ENCODE peak calls at places on chromosomes 2 and 18, in nine cellular contexts. W is mesothelial cell of epicardium, E is cardiac muscle cell, P is spleen, F is OCI-LY7, C is IMR-90, S is progenitor cell of endocrine pancreas, Y is osteocyte, Q is WTC11. Z is an unnamed sample.

GRCh38 chr2:67037655-67038054 is 359.5 kb upstream of the ETAA1 start:
- DNase-seq in W (no peak), E (no peak), P (no peak), F (no peak), C (no peak), S (peak), Y (no peak), Q (no peak), Z (no peak)

GRCh38 chr2:138121769-138122661 is 157.7 kb downstream of the HNMT start:
- DNase-seq in W (no peak), E (no peak), P (no peak), F (no peak), C (no peak), S (no peak), Y (no peak), Q (no peak), Z (no peak)

GRCh38 chr18:49030692-49031443 is 80.1 kb upstream of the SMAD7 start:
- DNase-seq in W (no peak), E (peak), P (no peak), F (no peak), C (no peak), S (no peak), Y (no peak), Q (no peak), Z (no peak)

GRCh38 chr18:46096651-46097300 is 1.3 kb downstream of the ATP5F1A start:
- DNase-seq in W (no peak), E (no peak), P (no peak), F (peak), C (no peak), S (no peak), Y (no peak), Q (no peak), Z (no peak)

GRCh38 chr2:239052720-239053665 is 205.1 kb downstream of the TWIST2 start:
- DNase-seq in W (no peak), E (no peak), P (peak), F (no peak), C (no peak), S (no peak), Y (no peak), Q (no peak), Z (no peak)

GRCh38 chr2:206920936-206921335 is 18.4 kb upstream of the CPO start:
- DNase-seq in W (no peak), E (no peak), P (no peak), F (no peak), C (no peak), S (no peak), Y (no peak), Q (no peak), Z (no peak)

GRCh38 chr18:45127395-45127794 is 446.7 kb downstream of the SETBP1 start:
- DNase-seq in W (no peak), E (no peak), P (no peak), F (no peak), C (no peak), S (no peak), Y (no peak), Q (no peak), Z (no peak)

GRCh38 chr2:45706028-45706427 is 54.6 kb downstream of the PRKCE start:
- DNase-seq in W (no peak), E (peak), P (no peak), F (no peak), C (peak), S (no peak), Y (no peak), Q (no peak), Z (no peak)

GRCh38 chr18:69757733-69758132 is 189.9 kb downstream of the CD226 start:
- DNase-seq in W (no peak), E (peak), P (no peak), F (no peak), C (peak), S (no peak), Y (no peak), Q (no peak), Z (no peak)

GRCh38 chr18:21664069-21664468 is 40.5 kb downstream of the ABHD3 start:
- DNase-seq in W (no peak), E (no peak), P (no peak), F (no peak), C (no peak), S (no peak), Y (no peak), Q (no peak), Z (no peak)

GRCh38 chr2:55168221-55169154 is 63.6 kb downstream of the CLHC1 start:
- DNase-seq in W (no peak), E (peak), P (no peak), F (peak), C (peak), S (no peak), Y (peak), Q (no peak), Z (peak)

GRCh38 chr18:29874519-29875098 is 1167.9 kb downstream of the DSC3 start:
- DNase-seq in W (no peak), E (peak), P (no peak), F (peak), C (peak), S (peak), Y (no peak), Q (peak), Z (peak)
- TF ChIP-seq CTCF in W (peak), E (peak), P (no peak), F (peak), C (peak), S (peak), Y (peak), Q (peak), Z (peak)

GRCh38 chr18:12944724-12945123 is 3.1 kb upstream of the SEH1L start:
- DNase-seq in W (no peak), E (peak), P (no peak), F (peak), C (no peak), S (no peak), Y (no peak), Q (no peak), Z (no peak)

GRCh38 chr18:12943200-12943599 is 4.6 kb upstream of the SEH1L start:
- DNase-seq in W (no peak), E (peak), P (no peak), F (no peak), C (peak), S (no peak), Y (no peak), Q (no peak), Z (no peak)

GRCh38 chr18:12948055-12948804 is 419 bp downstream of the SEH1L start:
- DNase-seq in W (peak), E (peak), P (peak), F (peak), C (peak), S (peak), Y (peak), Q (peak), Z (peak)

GRCh38 chr18:12947355-12948054 is at the start of gene SEH1L:
- DNase-seq in W (peak), E (peak), P (peak), F (peak), C (peak), S (peak), Y (peak), Q (peak), Z (peak)

DNA sequence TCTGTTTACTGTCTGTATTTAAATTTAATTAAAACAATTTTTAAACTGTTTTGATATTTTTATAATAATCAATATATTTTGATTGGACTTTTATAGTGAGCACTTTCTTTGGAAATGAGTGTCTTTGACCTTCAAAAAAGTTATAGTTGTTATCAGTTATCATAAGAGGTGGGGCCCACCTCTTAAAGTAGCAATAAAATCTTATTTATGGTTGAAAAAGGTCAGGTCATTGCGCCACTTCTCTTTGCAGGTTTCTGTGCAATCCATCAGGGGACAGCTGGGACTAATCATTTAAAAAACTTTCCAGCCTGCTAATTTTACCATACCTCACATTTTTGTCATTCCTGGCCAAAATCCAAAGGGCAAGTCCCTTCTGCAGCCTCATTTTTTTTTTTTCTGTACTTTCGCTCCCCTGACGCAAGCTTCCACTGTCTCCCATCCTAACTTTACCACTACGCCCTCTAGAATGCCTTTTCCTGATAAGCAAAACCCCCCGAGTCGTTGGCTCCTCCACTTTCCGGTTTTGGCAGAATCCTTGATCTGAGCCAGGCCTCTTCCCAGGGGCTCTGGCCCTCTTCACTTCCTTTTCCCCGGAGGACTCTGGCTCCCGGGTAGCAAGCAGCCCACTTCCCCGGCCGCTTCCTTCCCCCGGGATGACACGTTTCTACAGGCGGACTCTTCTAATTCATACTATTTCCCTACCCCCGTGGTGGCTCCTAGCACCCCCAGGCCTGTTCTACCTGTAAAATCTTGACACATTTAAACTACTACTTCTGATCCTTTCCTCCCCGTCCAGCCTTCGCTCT is 1.1 kb upstream of the SEH1L start:
- DNase-seq in W (peak), E (peak), P (no peak), F (peak), C (peak), S (no peak), Y (no peak), Q (peak), Z (peak)
- TF ChIP-seq CTCF in W (no peak), E (no peak), P (no peak), F (peak), C (peak), S (no peak), Y (no peak), Q (no peak), Z (no peak)

GRCh38 chr2:28528206-28528605 is 32.3 kb downstream of the PLB1 start:
- DNase-seq in W (no peak), E (no peak), P (no peak), F (no peak), C (no peak), S (no peak), Y (no peak), Q (no peak), Z (no peak)

GRCh38 chr2:28525481-28525880 is 29.6 kb downstream of the PLB1 start:
- DNase-seq in W (no peak), E (no peak), P (no peak), F (no peak), C (no peak), S (no peak), Y (peak), Q (no peak), Z (no peak)

GRCh38 chr2:28523873-28524272 is 28.0 kb downstream of the PLB1 start:
- DNase-seq in W (no peak), E (no peak), P (no peak), F (no peak), C (no peak), S (no peak), Y (no peak), Q (no peak), Z (no peak)

GRCh38 chr2:28527196-28527595 is 31.3 kb downstream of the PLB1 start:
- DNase-seq in W (no peak), E (no peak), P (no peak), F (no peak), C (no peak), S (no peak), Y (no peak), Q (no peak), Z (no peak)

DNA sequence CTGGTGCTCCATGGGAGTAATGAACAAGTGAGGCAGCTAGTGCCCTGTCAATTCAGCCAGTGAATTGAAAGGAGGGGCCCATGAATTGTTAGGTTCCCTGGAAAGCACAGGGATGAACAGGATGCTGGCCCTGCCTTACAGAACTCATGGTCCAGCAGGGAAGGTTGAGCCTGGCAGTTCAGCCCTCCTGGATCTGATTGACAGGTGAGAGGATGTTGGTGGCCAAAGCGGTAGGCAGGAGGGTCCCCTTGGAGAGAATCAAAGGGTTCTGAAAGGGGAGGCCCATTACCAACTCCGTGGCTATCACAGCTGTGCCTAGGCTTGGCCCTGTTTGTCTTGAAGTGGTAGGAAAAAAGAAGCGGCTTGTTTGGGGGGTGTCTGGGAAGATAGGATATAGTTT is 30.9 kb downstream of the PLB1 start:
- DNase-seq in W (no peak), E (no peak), P (no peak), F (no peak), C (no peak), S (no peak), Y (no peak), Q (no peak), Z (no peak)
- TF ChIP-seq CTCF in W (no peak), E (no peak), P (no peak), F (no peak), C (no peak), S (no peak), Y (no peak), Q (no peak), Z (no peak)

GRCh38 chr2:60321816-60322215 is 231.6 kb downstream of the BCL11A start:
- DNase-seq in W (no peak), E (no peak), P (no peak), F (no peak), C (no peak), S (no peak), Y (peak), Q (no peak), Z (no peak)
- TF ChIP-seq CTCF in W (no peak), E (no peak), P (no peak), F (no peak), C (no peak), S (no peak), Y (no peak), Q (no peak), Z (no peak)

GRCh38 chr2:201057089-201057499 is 14.4 kb downstream of the HYCC2 start:
- DNase-seq in W (no peak), E (peak), P (no peak), F (no peak), C (peak), S (no peak), Y (no peak), Q (no peak), Z (no peak)
- TF ChIP-seq CTCF in W (no peak), E (no peak), P (no peak), F (no peak), C (no peak), S (no peak), Y (no peak), Q (no peak), Z (no peak)

DNA sequence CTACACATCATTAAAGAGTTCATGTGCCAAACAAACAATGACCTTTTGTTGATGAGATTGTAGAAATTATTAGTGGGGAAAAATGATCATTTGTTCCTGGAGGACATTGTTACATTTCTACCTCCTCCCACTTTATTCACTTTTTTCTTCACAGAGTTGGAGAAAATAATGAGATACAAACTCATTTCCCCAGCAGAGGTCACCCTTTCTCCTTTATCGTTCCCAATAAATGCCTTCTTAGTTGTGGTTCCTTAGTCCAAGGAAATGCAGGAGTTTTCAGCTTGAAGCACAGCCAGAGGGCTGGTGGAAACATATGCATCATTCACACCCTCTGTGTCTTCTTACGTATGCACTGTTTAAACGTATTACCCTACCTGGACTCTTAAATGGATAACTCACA is 108.8 kb downstream of the SLC4A3 start:
- DNase-seq in W (no peak), E (peak), P (no peak), F (peak), C (peak), S (peak), Y (peak), Q (no peak), Z (peak)
- TF ChIP-seq CTCF in W (peak), E (peak), P (no peak), F (peak), C (peak), S (peak), Y (peak), Q (peak), Z (peak)

GRCh38 chr2:174336403-174337336 is 1.9 kb downstream of the SP9 start:
- DNase-seq in W (no peak), E (no peak), P (peak), F (peak), C (no peak), S (peak), Y (no peak), Q (peak), Z (peak)
- TF ChIP-seq CTCF in W (peak), E (peak), P (no peak), F (peak), C (peak), S (peak), Y (peak), Q (no peak), Z (peak)

GRCh38 chr2:161988589-161988988 is 85.4 kb downstream of the DPP4 start:
- DNase-seq in W (no peak), E (no peak), P (no peak), F (no peak), C (no peak), S (no peak), Y (no peak), Q (peak), Z (no peak)
- TF ChIP-seq CTCF in W (no peak), E (no peak), P (no peak), F (peak), C (no peak), S (peak), Y (no peak), Q (peak), Z (peak)

GRCh38 chr2:63192169-63192888 is 141.7 kb downstream of the OTX1 start:
- DNase-seq in W (no peak), E (no peak), P (no peak), F (no peak), C (no peak), S (no peak), Y (no peak), Q (no peak), Z (no peak)

GRCh38 chr2:63192889-63193778 is 142.5 kb downstream of the OTX1 start:
- DNase-seq in W (no peak), E (no peak), P (no peak), F (no peak), C (no peak), S (no peak), Y (no peak), Q (no peak), Z (no peak)

GRCh38 chr2:63189026-63189425 is 138.4 kb downstream of the OTX1 start:
- DNase-seq in W (no peak), E (peak), P (no peak), F (peak), C (peak), S (no peak), Y (no peak), Q (peak), Z (peak)

GRCh38 chr2:63195310-63195709 is 144.7 kb downstream of the OTX1 start:
- DNase-seq in W (no peak), E (no peak), P (no peak), F (no peak), C (no peak), S (no peak), Y (no peak), Q (no peak), Z (no peak)

DNA sequence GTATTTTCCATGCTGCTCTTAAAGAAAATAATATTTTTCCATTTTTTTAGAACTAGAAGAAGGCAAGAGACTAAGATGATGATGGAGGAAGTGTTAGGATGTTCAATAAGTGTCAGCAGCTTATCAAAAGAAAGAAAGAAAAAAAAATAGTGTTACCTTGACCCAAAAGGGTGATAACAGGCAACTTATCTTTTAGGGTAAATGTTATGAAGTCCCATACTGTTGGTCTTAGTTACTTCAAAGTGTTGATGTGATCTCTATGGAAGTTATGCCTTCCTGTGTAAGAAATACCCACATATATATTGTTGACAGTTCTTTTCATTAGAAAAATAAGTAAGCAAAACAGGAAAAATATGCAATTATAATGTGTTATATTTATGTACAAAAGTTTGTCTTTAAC is 143.5 kb downstream of the OTX1 start:
- DNase-seq in W (no peak), E (no peak), P (no peak), F (no peak), C (no peak), S (no peak), Y (no peak), Q (no peak), Z (no peak)
- TF ChIP-seq CTCF in W (no peak), E (no peak), P (no peak), F (no peak), C (no peak), S (no peak), Y (no peak), Q (no peak), Z (no peak)

Z was measured in K562.